ENCODE peak calls at places on chromosomes 11 and 22, in seven cellular contexts. Z, E, K, C, R, A and G are unnamed samples.

GRCh38 chr11:96222102-96222501 is 120.9 kb downstream of the MAML2 start:
- DNase-seq in Z (no peak), E (no peak), K (no peak), C (no peak), R (no peak), A (no peak), G (no peak)

GRCh38 chr11:3037041-3037944 is 19.9 kb downstream of the CARS1 start:
- DNase-seq in Z (peak; percentile 66), E (peak; percentile 77), K (peak; percentile 73), C (peak; percentile 81), R (peak; percentile 19), A (peak; percentile 71), G (peak; percentile 27)

GRCh38 chr11:33168605-33169240 is 7.4 kb upstream of the CSTF3 start:
- DNase-seq in Z (no peak), E (no peak), K (no peak), C (no peak), R (no peak), A (no peak), G (no peak)

GRCh38 chr22:43946391-43946680 is 8.9 kb upstream of the SAMM50 start:
- DNase-seq in Z (no peak), E (no peak), K (no peak), C (no peak), R (no peak), A (no peak), G (no peak)

GRCh38 chr11:15969701-15970329 is 386.5 kb downstream of the SOX6 start:
- DNase-seq in Z (peak; percentile 40), E (no peak), K (no peak), C (no peak), R (no peak), A (peak; percentile 53), G (no peak)

GRCh38 chr22:30038219-30038618 is 42.0 kb upstream of the HORMAD2 start:
- DNase-seq in Z (no peak), E (peak; percentile 66), K (no peak), C (peak; percentile 66), R (no peak), A (peak; percentile 34), G (no peak)

GRCh38 chr11:27703453-27703852 is 3.2 kb upstream of the BDNF start:
- DNase-seq in Z (no peak), E (no peak), K (no peak), C (no peak), R (no peak), A (peak; percentile 34), G (no peak)

GRCh38 chr11:36309779-36310178 is 13.7 kb downstream of the PRR5L start:
- DNase-seq in Z (no peak), E (no peak), K (no peak), C (no peak), R (no peak), A (no peak), G (no peak)

GRCh38 chr22:50696251-50696798 is 23.7 kb downstream of the SHANK3 start:
- DNase-seq in Z (no peak), E (no peak), K (peak; percentile 20), C (peak; percentile 19), R (no peak), A (no peak), G (no peak)

GRCh38 chr22:39524753-39525657 is 4.6 kb downstream of the ATF4 start:
- DNase-seq in Z (no peak), E (no peak), K (no peak), C (no peak), R (no peak), A (no peak), G (no peak)

GRCh38 chr11:31968774-31969433 is 122.0 kb upstream of the RCN1 start:
- DNase-seq in Z (no peak), E (no peak), K (peak; percentile 65), C (no peak), R (no peak), A (no peak), G (no peak)

GRCh38 chr11:36358436-36358835 is 62.3 kb downstream of the PRR5L start:
- DNase-seq in Z (no peak), E (no peak), K (no peak), C (no peak), R (no peak), A (no peak), G (no peak)

GRCh38 chr22:31607696-31608095 is 54.3 kb downstream of the PISD start:
- DNase-seq in Z (no peak), E (no peak), K (no peak), C (no peak), R (no peak), A (no peak), G (no peak)

GRCh38 chr11:42957831-42958230 is 354.0 kb upstream of the API5 start:
- DNase-seq in Z (no peak), E (no peak), K (no peak), C (no peak), R (no peak), A (no peak), G (no peak)

GRCh38 chr11:98531576-98531975 is 489.2 kb upstream of the CNTN5 start:
- DNase-seq in Z (no peak), E (no peak), K (no peak), C (no peak), R (no peak), A (no peak), G (no peak)

GRCh38 chr11:77107950-77108349 is 5.3 kb downstream of the OMP start:
- DNase-seq in Z (no peak), E (peak; percentile 91), K (no peak), C (peak; percentile 82), R (no peak), A (peak; percentile 36), G (no peak)

GRCh38 chr11:34209809-34210208 is 104.4 kb downstream of the NAT10 start:
- DNase-seq in Z (no peak), E (no peak), K (no peak), C (no peak), R (no peak), A (no peak), G (no peak)

GRCh38 chr11:73206751-73207280 is 11.3 kb upstream of the P2RY2 start:
- DNase-seq in Z (no peak), E (no peak), K (no peak), C (no peak), R (no peak), A (no peak), G (no peak)

GRCh38 chr22:29315286-29316195 is at the start of gene RASL10A:
- DNase-seq in Z (no peak), E (no peak), K (no peak), C (no peak), R (no peak), A (no peak), G (no peak)

GRCh38 chr22:45084400-45084920 is 74.7 kb upstream of the PHF21B start:
- DNase-seq in Z (no peak), E (no peak), K (no peak), C (no peak), R (no peak), A (no peak), G (no peak)

GRCh38 chr22:22983816-22984215 is 86.5 kb upstream of the GNAZ start:
- DNase-seq in Z (no peak), E (no peak), K (no peak), C (no peak), R (no peak), A (no peak), G (no peak)

GRCh38 chr11:57336111-57336666 is 497 bp upstream of the SSRP1 start:
- DNase-seq in Z (no peak), E (no peak), K (no peak), C (no peak), R (no peak), A (no peak), G (no peak)